ENCODE peak calls at places on chromosomes 11 and 22, in four cellular contexts. J is frontal cortex; V is H7; K is activated CD8-positive, alpha-beta memory T cell treated with anti-CD3 and anti-CD28 coated beads, Interleukin-2, amount 50 U/mL, for 4 hours. Q is an unnamed sample.

GRCh38 chr11:73317373-73317772 is 9.3 kb downstream of the ARHGEF17 start:
- DNase-seq in V (no peak), K (no peak), J (no peak), Q (peak)

GRCh38 chr22:39308614-39309363 is 10.6 kb downstream of the RPL3 start:
- DNase-seq in K (no peak), J (no peak), V (peak), Q (no peak)

GRCh38 chr22:49765091-49765771 is 62.4 kb downstream of the BRD1 start:
- DNase-seq in J (no peak), K (peak), V (peak), Q (no peak)

GRCh38 chr11:46489668-46490560 is 98.3 kb upstream of the CHRM4 start:
- DNase-seq in V (peak), J (no peak), K (peak), Q (peak)

GRCh38 chr11:3225826-3226750 is 6.1 kb downstream of the MRGPRE start:
- DNase-seq in J (peak), K (no peak), V (peak), Q (no peak)

GRCh38 chr11:65132988-65133700 is 1.2 kb downstream of the SYVN1 start:
- DNase-seq in J (peak), V (peak), K (no peak), Q (no peak)

GRCh38 chr11:35158371-35159081 is 19.6 kb downstream of the CD44 start:
- DNase-seq in K (no peak), J (no peak), V (no peak), Q (no peak)

GRCh38 chr11:118313242-118313641 is 8.7 kb downstream of the CD3E start:
- DNase-seq in V (no peak), J (no peak), K (no peak), Q (no peak)

GRCh38 chr11:69089258-69089657 is 40.5 kb downstream of the TPCN2 start:
- DNase-seq in V (no peak), J (no peak), K (no peak), Q (no peak)

GRCh38 chr22:38148252-38148651 is 33.4 kb downstream of the PLA2G6 start:
- DNase-seq in J (no peak), V (no peak), K (no peak), Q (no peak)

GRCh38 chr22:24244144-24244787 is 616 bp downstream of the GGT5 start:
- DNase-seq in V (peak), K (no peak), J (no peak), Q (no peak)

GRCh38 chr11:126115820-126116319 is 53.2 kb upstream of the CDON start:
- DNase-seq in J (no peak), V (peak), K (no peak), Q (no peak)

GRCh38 chr22:49640366-49641095 is 187.1 kb downstream of the BRD1 start:
- DNase-seq in V (no peak), J (no peak), K (no peak), Q (no peak)

GRCh38 chr11:35427158-35427557 is 7.8 kb upstream of the SLC1A2 start:
- DNase-seq in J (no peak), V (no peak), K (no peak), Q (no peak)

GRCh38 chr11:101516546-101516945 is 67.3 kb downstream of the TRPC6 start:
- DNase-seq in K (no peak), J (no peak), V (peak), Q (no peak)

GRCh38 chr11:134725939-134726639 is 314.0 kb upstream of the B3GAT1 start:
- DNase-seq in V (peak), J (no peak), K (no peak), Q (no peak)

GRCh38 chr22:26671317-26672059 is 14.1 kb downstream of the MIAT start:
- DNase-seq in V (peak), J (no peak), K (peak), Q (no peak)

GRCh38 chr11:66809592-66809991 is 33.6 kb upstream of the RCE1 start:
- DNase-seq in J (no peak), K (no peak), V (no peak), Q (no peak)

GRCh38 chr11:95517453-95517852 is 272.1 kb downstream of the FAM76B start:
- DNase-seq in K (no peak), V (no peak), J (no peak), Q (no peak)

GRCh38 chr11:86996953-86997570 is 40.7 kb upstream of the TMEM135 start:
- DNase-seq in J (no peak), V (no peak), K (no peak), Q (no peak)

GRCh38 chr22:25656724-25657123 is 85.3 kb upstream of the MYO18B start:
- DNase-seq in J (no peak), K (no peak), V (no peak), Q (no peak)

GRCh38 chr11:93542753-93543246 is 391 bp downstream of the SMCO4 start:
- DNase-seq in J (no peak), K (no peak), V (peak), Q (no peak)

GRCh38 chr22:39537981-39538380 is 5.4 kb upstream of the RPS19BP1 start:
- DNase-seq in V (peak), K (no peak), J (no peak), Q (no peak)

GRCh38 chr11:124867700-124868099 is 2.5 kb downstream of the ROBO3 start:
- DNase-seq in K (no peak), J (no peak), V (peak), Q (peak)

GRCh38 chr22:46050451-46050845 is 73.5 kb upstream of the WNT7B start:
- DNase-seq in K (no peak), J (no peak), V (no peak), Q (no peak)

GRCh38 chr11:47906066-47906465 is 57.9 kb upstream of the NUP160 start:
- DNase-seq in J (no peak), K (no peak), V (no peak), Q (no peak)

GRCh38 chr11:113603277-113604059 is 102.6 kb downstream of the TMPRSS5 start:
- DNase-seq in K (no peak), J (peak), V (no peak), Q (no peak)

GRCh38 chr11:82775218-82775617 is 41.6 kb upstream of the FAM181B start:
- DNase-seq in K (no peak), J (no peak), V (no peak), Q (no peak)

GRCh38 chr11:14645247-14645912 is 1.8 kb downstream of the PDE3B start:
- DNase-seq in J (peak), K (no peak), V (no peak), Q (peak)

GRCh38 chr22:30572840-30573593 is 1.4 kb downstream of the GAL3ST1 start:
- DNase-seq in V (peak), K (no peak), J (peak), Q (no peak)

GRCh38 chr22:22460635-22461034 is 47.9 kb downstream of the ZNF280B start:
- DNase-seq in K (no peak), J (no peak), V (no peak), Q (peak)

GRCh38 chr11:122642971-122643370 is 12.6 kb upstream of the UBASH3B start:
- DNase-seq in V (no peak), K (no peak), J (no peak), Q (no peak)

GRCh38 chr22:23826510-23827350 is 12.1 kb downstream of the DERL3 start:
- DNase-seq in J (no peak), V (no peak), K (no peak), Q (no peak)

GRCh38 chr22:45334068-45334467 is 24.3 kb downstream of the FAM118A start:
- DNase-seq in V (no peak), K (no peak), J (no peak), Q (peak)

GRCh38 chr11:107606122-107606521 is 15.2 kb downstream of the ELMOD1 start:
- DNase-seq in J (no peak), K (no peak), V (no peak), Q (no peak)

GRCh38 chr22:33781396-33781795 is 138.9 kb downstream of the LARGE1 start:
- DNase-seq in J (no peak), V (no peak), K (no peak), Q (no peak)

GRCh38 chr11:12800032-12800671 is 125.9 kb downstream of the TEAD1 start:
- DNase-seq in K (no peak), J (no peak), V (peak), Q (no peak)